ENCODE peak calls at places on chromosome 15, in nine cellular contexts. E is sigmoid colon; F is stimulated activated CD4-positive, alpha-beta T cell treated with anti-CD3 and anti-CD28 coated beads, Interleukin-4, amount 100 ng/mL, for 4 hours; V is amniotic stem cell; C is iPS-NIHi11; A is cardiac muscle cell; T is left ventricle myocardium superior; H is stimulated activated CD8-positive, alpha-beta memory T cell treated with anti-CD3 and anti-CD28 coated beads, Interleukin-4, amount 100 ng/mL, for 48 hours; Q is NCI-H2171 treated with DMSO at 0.1 percent for 48 hours. I is an unnamed sample.

GRCh38 chr15:80527961-80528360 is 123.8 kb downstream of the ARNT2 start:
- DNase-seq in F (no peak), H (no peak), E (no peak), Q (no peak), C (no peak), V (no peak), T (peak; percentile 30), A (no peak), I (no peak)

GRCh38 chr15:61195116-61196002 is 33.7 kb downstream of the RORA start:
- DNase-seq in F (no peak), Q (peak; percentile 41), C (peak; percentile 36), A (peak; percentile 21), H (no peak), T (no peak), V (peak; percentile 4), E (no peak), I (peak; percentile 26)

GRCh38 chr15:20351448-20351961 is 190.1 kb downstream of the GOLGA6L6 start:
- DNase-seq in Q (no peak), T (peak; percentile 23), H (no peak), V (no peak), F (no peak), C (no peak), E (peak; percentile 67), A (no peak), I (no peak)

GRCh38 chr15:38702178-38702912 is 137.7 kb upstream of the RASGRP1 start:
- DNase-seq in T (no peak), V (no peak), Q (peak; percentile 48), F (no peak), C (peak; percentile 24), E (no peak), H (no peak), A (no peak), I (no peak)

GRCh38 chr15:101201411-101202174 is 50.3 kb downstream of the CHSY1 start:
- DNase-seq in Q (no peak), E (peak; percentile 96), A (peak; percentile 62), T (peak; percentile 88), F (no peak), H (peak; percentile 52), C (peak; percentile 87), V (peak; percentile 97), I (peak; percentile 64)

GRCh38 chr15:73628976-73629854 is 4.0 kb downstream of the NPTN start:
- DNase-seq in F (no peak), H (no peak), A (peak; percentile 31), C (no peak), Q (no peak), E (no peak), T (no peak), V (no peak), I (no peak)

GRCh38 chr15:99250001-99250400 is 620 bp upstream of the TTC23 start:
- DNase-seq in T (no peak), Q (no peak), A (no peak), F (no peak), H (no peak), V (no peak), E (no peak), C (no peak), I (no peak)

GRCh38 chr15:71387825-71388224 is 272.6 kb downstream of the THSD4 start:
- DNase-seq in V (no peak), T (no peak), H (no peak), Q (no peak), C (no peak), A (no peak), F (no peak), E (no peak), I (no peak)

GRCh38 chr15:100703032-100703578 is 100.7 kb downstream of the ASB7 start:
- DNase-seq in H (peak; percentile 62), F (no peak), Q (no peak), V (no peak), T (no peak), C (no peak), A (no peak), E (no peak), I (peak; percentile 19)

GRCh38 chr15:72450805-72451204 is 23.3 kb upstream of the ARIH1 start:
- DNase-seq in A (no peak), V (no peak), T (no peak), F (no peak), C (no peak), Q (no peak), H (no peak), E (no peak), I (no peak)

GRCh38 chr15:43253431-43254403 is 13.0 kb downstream of the TGM5 start:
- DNase-seq in Q (no peak), E (no peak), F (peak; percentile 14), V (no peak), H (peak; percentile 36), C (no peak), A (no peak), T (peak; percentile 53), I (no peak)

GRCh38 chr15:99238849-99239248 is 10.5 kb downstream of the TTC23 start:
- DNase-seq in Q (no peak), F (no peak), C (no peak), T (no peak), H (no peak), A (no peak), V (no peak), E (no peak), I (no peak)

GRCh38 chr15:88166330-88166993 is 90.1 kb downstream of the NTRK3 start:
- DNase-seq in A (peak; percentile 84), C (peak; percentile 83), E (no peak), V (no peak), Q (no peak), H (peak; percentile 28), F (no peak), T (peak; percentile 38), I (peak; percentile 66)

GRCh38 chr15:99502182-99502581 is 63.6 kb upstream of the MEF2A start:
- DNase-seq in H (peak; percentile 73), C (no peak), E (no peak), T (no peak), Q (no peak), V (no peak), F (no peak), A (no peak), I (no peak)

GRCh38 chr15:74781673-74782595 is at the start of gene CSK:
- DNase-seq in T (peak; percentile 91), F (peak; percentile 71), H (peak; percentile 79), E (peak; percentile 86), V (peak; percentile 30), C (peak; percentile 96), Q (peak; percentile 54), A (peak; percentile 84), I (peak; percentile 85)

GRCh38 chr15:55687792-55688191 is 55.2 kb downstream of the PRTG start:
- DNase-seq in F (no peak), C (no peak), V (no peak), H (no peak), T (no peak), Q (no peak), A (no peak), E (no peak), I (no peak)

GRCh38 chr15:89167267-89168176 is 53.9 kb downstream of the RLBP1 start:
- DNase-seq in H (peak; percentile 76), A (peak; percentile 12), F (peak; percentile 75), E (no peak), T (no peak), Q (no peak), V (no peak), C (no peak), I (no peak)

GRCh38 chr15:22735781-22736180 is 50.7 kb upstream of the NIPA1 start:
- DNase-seq in A (no peak), Q (no peak), H (no peak), F (no peak), V (no peak), C (no peak), E (no peak), T (no peak), I (no peak)

GRCh38 chr15:26630857-26631256 is 142.0 kb downstream of the GABRB3 start:
- DNase-seq in E (no peak), V (no peak), H (no peak), F (no peak), Q (no peak), A (no peak), T (no peak), C (no peak), I (no peak)

GRCh38 chr15:59792359-59792758 is 103.2 kb upstream of the BNIP2 start:
- DNase-seq in V (no peak), H (no peak), C (no peak), Q (no peak), F (no peak), A (no peak), T (no peak), E (no peak), I (no peak)

GRCh38 chr15:101027920-101028319 is 108.8 kb downstream of the LRRK1 start:
- DNase-seq in F (no peak), H (peak; percentile 4), E (peak; percentile 25), Q (no peak), T (no peak), V (no peak), A (no peak), C (no peak), I (no peak)

GRCh38 chr15:50256188-50257041 is 9.1 kb downstream of the HDC start:
- DNase-seq in V (peak; percentile 17), F (no peak), Q (peak; percentile 75), T (no peak), A (no peak), H (no peak), C (no peak), E (no peak), I (no peak)

GRCh38 chr15:82730022-82730530 is 20.4 kb upstream of the AP3B2 start:
- DNase-seq in A (no peak), H (no peak), V (no peak), E (no peak), C (no peak), Q (no peak), T (no peak), F (no peak), I (no peak)

GRCh38 chr15:62719316-62719715 is 323.2 kb upstream of the TPM1 start:
- DNase-seq in C (no peak), A (no peak), T (no peak), H (no peak), Q (no peak), F (no peak), V (no peak), E (no peak), I (no peak)

GRCh38 chr15:39670687-39671086 is 89.8 kb downstream of the THBS1 start:
- DNase-seq in V (no peak), H (no peak), A (no peak), T (no peak), C (no peak), F (no peak), E (no peak), Q (no peak), I (no peak)

GRCh38 chr15:70974004-70974832 is 81.6 kb downstream of the LRRC49 start:
- DNase-seq in C (peak; percentile 10), E (no peak), F (no peak), T (no peak), Q (no peak), H (no peak), A (peak; percentile 25), V (peak; percentile 37), I (no peak)

GRCh38 chr15:58666957-58667356 is 82.5 kb downstream of the ADAM10 start:
- DNase-seq in Q (no peak), V (peak; percentile 6), C (no peak), H (no peak), T (no peak), A (no peak), E (no peak), F (no peak), I (no peak)

GRCh38 chr15:42100021-42100800 is 5.8 kb upstream of the PLA2G4D start:
- DNase-seq in F (no peak), Q (no peak), V (no peak), C (no peak), E (no peak), A (no peak), H (no peak), T (no peak), I (no peak)

GRCh38 chr15:54528021-54528420 is 549.8 kb downstream of the UNC13C start:
- DNase-seq in T (no peak), C (no peak), F (no peak), V (no peak), H (no peak), Q (no peak), E (no peak), A (no peak), I (no peak)

GRCh38 chr15:60757831-60758570 is 279.1 kb upstream of the ICE2 start:
- DNase-seq in A (no peak), F (no peak), T (no peak), V (no peak), Q (peak; percentile 71), E (peak; percentile 67), C (no peak), H (no peak), I (no peak)

GRCh38 chr15:37893309-37893708 is 41.1 kb upstream of the TMCO5A start:
- DNase-seq in H (no peak), A (no peak), E (no peak), Q (no peak), C (no peak), T (no peak), V (no peak), F (no peak), I (no peak)

I was measured in endothelial cell.